ENCODE peak calls at places on chromosome 22, in five cellular contexts. X, T, W, U and A are unnamed samples.

GRCh38 chr22:49671331-49672012 is 156.2 kb downstream of the BRD1 start:
- DNase-seq in X (no peak), T (no peak), W (no peak), U (no peak), A (no peak)

GRCh38 chr22:26671317-26672059 is 14.1 kb downstream of the MIAT start:
- DNase-seq in X (peak), T (no peak), W (no peak), U (no peak), A (peak)

GRCh38 chr22:39179401-39179827 is 26.9 kb upstream of the CBX7 start:
- DNase-seq in X (no peak), T (no peak), W (no peak), U (no peak), A (no peak)

GRCh38 chr22:45885171-45885840 is 91.7 kb downstream of the WNT7B start:
- DNase-seq in X (no peak), T (no peak), W (no peak), U (no peak), A (no peak)

GRCh38 chr22:17370036-17370765 is 941 bp downstream of the CECR2 start:
- DNase-seq in X (no peak), T (no peak), W (no peak), U (no peak), A (no peak)

GRCh38 chr22:19066531-19067271 is 55.5 kb downstream of the DGCR2 start:
- DNase-seq in X (no peak), T (peak), W (peak), U (no peak), A (peak)

GRCh38 chr22:47392054-47392347 is 629.6 kb downstream of the TBC1D22A start:
- DNase-seq in X (no peak), T (no peak), W (no peak), U (no peak), A (no peak)

GRCh38 chr22:21032843-21033688 is 705 bp upstream of the SLC7A4 start:
- DNase-seq in X (no peak), T (no peak), W (no peak), U (no peak), A (no peak)

GRCh38 chr22:36756031-36756430 is 19.9 kb downstream of the IFT27 start:
- DNase-seq in X (no peak), T (no peak), W (no peak), U (no peak), A (no peak)

GRCh38 chr22:41350087-41350486 is 31.7 kb upstream of the TEF start:
- DNase-seq in X (no peak), T (peak), W (no peak), U (no peak), A (no peak)